ENCODE peak calls at places on chromosomes 11 and 22, in five cellular contexts. N, R, A, S and X are unnamed samples.

GRCh38 chr11:15911377-15912044 is 444.8 kb downstream of the SOX6 start:
- ATAC-seq in S (no peak), R (no peak), N (no peak), A (no peak), X (no peak)

GRCh38 chr11:62860835-62861563 is 19.7 kb upstream of the SLC3A2 start:
- ATAC-seq in R (peak; percentile 48), A (no peak), N (no peak), S (peak; percentile 72), X (no peak)

GRCh38 chr11:89203814-89204213 is 26.1 kb downstream of the TYR start:
- ATAC-seq in A (no peak), R (no peak), N (no peak), S (no peak), X (no peak)

GRCh38 chr11:279040-279965 is 1.1 kb downstream of the NLRP6 start:
- ATAC-seq in R (no peak), S (no peak), N (no peak), A (no peak), X (no peak)

GRCh38 chr11:45319077-45319476 is 32.9 kb upstream of the SYT13 start:
- ATAC-seq in S (no peak), N (no peak), R (no peak), A (no peak), X (no peak)

GRCh38 chr11:37762079-37762478 is 1164.0 kb upstream of the RAG2 start:
- ATAC-seq in A (no peak), N (no peak), S (no peak), R (no peak), X (no peak)

GRCh38 chr22:37469416-37470086 is 16.6 kb downstream of the MFNG start:
- ATAC-seq in A (no peak), R (no peak), N (no peak), S (no peak), X (no peak)

GRCh38 chr11:57324154-57324885 is 432 bp downstream of the TNKS1BP1 start:
- ATAC-seq in R (peak; percentile 29), S (peak; percentile 2), N (no peak), A (peak; percentile 10), X (no peak)

GRCh38 chr22:30694638-30695350 is at the start of gene OSBP2:
- ATAC-seq in R (peak; percentile 78), N (peak; percentile 31), A (peak; percentile 77), S (peak; percentile 75), X (peak; percentile 66)

GRCh38 chr11:74006743-74007304 is 2.1 kb downstream of the UCP3 start:
- ATAC-seq in R (peak; percentile 26), S (no peak), A (no peak), N (no peak), X (no peak)

GRCh38 chr11:103397369-103397768 is 288.1 kb downstream of the DYNC2H1 start:
- ATAC-seq in S (no peak), A (no peak), N (no peak), R (no peak), X (no peak)

GRCh38 chr11:103398829-103399228 is 289.6 kb downstream of the DYNC2H1 start:
- ATAC-seq in N (no peak), R (no peak), S (no peak), A (no peak), X (no peak)

GRCh38 chr11:103396237-103396636 is 287.0 kb downstream of the DYNC2H1 start:
- ATAC-seq in A (no peak), S (no peak), N (no peak), R (no peak), X (no peak)

GRCh38 chr11:103395612-103396011 is 286.4 kb downstream of the DYNC2H1 start:
- ATAC-seq in A (no peak), S (no peak), R (no peak), N (no peak), X (no peak)
- TF ChIP-seq POLR2AphosphoS5 in A (no peak), S (no peak), R (no peak), N (no peak), X (no peak)

GRCh38 chr11:121741954-121742361 is 289.2 kb upstream of the SORL1-AS1 start:
- ATAC-seq in A (no peak), N (peak; percentile 62), R (no peak), S (no peak), X (peak; percentile 94)
- TF ChIP-seq EP300 in A (no peak), N (no peak), R (no peak), S (no peak), X (peak; percentile 54)

GRCh38 chr11:134482865-134483264 is 70.8 kb upstream of the B3GAT1 start:
- ATAC-seq in N (no peak), S (no peak), A (no peak), R (no peak), X (no peak)

GRCh38 chr11:134482128-134482527 is 70.1 kb upstream of the B3GAT1 start:
- ATAC-seq in S (no peak), R (no peak), N (no peak), A (no peak), X (no peak)

GRCh38 chr11:134479206-134479955 is 67.3 kb upstream of the B3GAT1 start:
- ATAC-seq in S (no peak), N (no peak), R (no peak), A (no peak), X (no peak)

GRCh38 chr11:134480129-134480652 is 68.1 kb upstream of the B3GAT1 start:
- ATAC-seq in A (no peak), S (no peak), R (no peak), N (no peak), X (no peak)

GRCh38 chr11:134481135-134481534 is 69.1 kb upstream of the B3GAT1 start:
- ATAC-seq in S (no peak), A (no peak), R (no peak), N (no peak), X (no peak)
- TF ChIP-seq POLR2AphosphoS5 in S (no peak), A (no peak), R (no peak), N (no peak), X (no peak)

DNA sequence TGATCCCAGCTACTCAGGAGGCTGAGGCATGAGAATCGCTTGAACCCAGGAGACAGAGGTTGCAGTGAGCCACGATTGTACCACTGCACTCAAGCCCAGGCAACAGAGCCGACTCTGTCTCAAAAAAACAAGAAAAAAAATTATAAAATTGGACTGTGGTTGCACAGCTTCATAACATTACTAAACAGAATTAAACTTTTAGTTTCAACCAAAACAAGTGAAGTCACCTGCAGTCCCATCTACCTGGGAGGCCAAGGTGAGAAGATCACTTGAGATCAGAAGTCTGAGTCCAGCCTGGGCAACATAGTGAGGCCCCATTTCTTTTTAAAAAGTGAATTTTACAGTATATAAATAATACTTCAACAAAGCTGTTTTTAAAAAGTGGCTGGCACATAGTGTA is 47.8 kb upstream of the CD5 start:
- ATAC-seq in A (no peak), S (no peak), N (no peak), R (no peak), X (no peak)
- TF ChIP-seq EP300 in A (no peak), S (no peak), N (no peak), R (no peak), X (no peak)

GRCh38 chr11:111339758-111340388 is 39.2 kb downstream of the POU2AF1 start:
- ATAC-seq in N (no peak), S (no peak), A (no peak), R (no peak), X (no peak)

GRCh38 chr11:111348147-111348546 is 30.9 kb downstream of the POU2AF1 start:
- ATAC-seq in A (no peak), S (no peak), R (no peak), N (no peak), X (no peak)

GRCh38 chr11:111347002-111347722 is 31.9 kb downstream of the POU2AF1 start:
- ATAC-seq in R (no peak), N (no peak), A (no peak), S (no peak), X (peak; percentile 78)

GRCh38 chr11:111347723-111348115 is 31.4 kb downstream of the POU2AF1 start:
- ATAC-seq in R (no peak), A (no peak), N (no peak), S (no peak), X (peak; percentile 56)

DNA sequence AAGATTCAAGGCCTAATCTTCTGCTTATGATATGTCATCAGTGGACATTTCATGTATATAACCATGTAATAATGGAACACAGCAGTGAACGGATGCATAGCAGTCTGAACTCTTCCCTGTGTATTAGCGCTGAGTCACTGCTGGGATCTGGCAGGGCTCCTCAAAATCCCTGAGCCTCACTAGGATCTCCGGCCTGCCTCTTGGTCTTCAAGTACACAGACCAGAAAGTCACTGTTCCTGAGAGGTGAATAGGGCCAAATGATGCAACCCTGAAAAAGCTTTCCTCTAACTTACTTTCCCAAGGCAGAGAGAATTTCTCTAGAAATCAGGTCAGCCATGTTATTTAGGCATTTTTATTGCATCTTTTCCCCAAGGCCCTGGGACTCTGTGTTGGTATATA is 35.0 kb downstream of the POU2AF1 start:
- ATAC-seq in N (no peak), S (no peak), R (no peak), A (no peak), X (peak; percentile 86)
- TF ChIP-seq POLR2AphosphoS5 in N (no peak), S (no peak), R (no peak), A (no peak), X (peak; percentile 36)